ENCODE peak calls at places on chromosomes 13 and 19, in four cellular contexts. B is HL-60; C is T-helper 2 cell treated with Interferon-gamma antibody and Interleukin-4, amounts not matched to agents 5 μg/mL and 100 μg/mL, for 36 hours; A is NCI-H187. Y is an unnamed sample.

GRCh38 chr19:17610384-17610783 is 54.9 kb downstream of the COLGALT1 start:
- DNase-seq in B (peak), C (no peak), A (no peak), Y (no peak)

GRCh38 chr13:52776726-52777125 is 37.1 kb upstream of the CNMD start:
- DNase-seq in B (no peak), C (no peak), A (no peak), Y (no peak)

GRCh38 chr13:26985285-26985878 is 186.2 kb downstream of the USP12 start:
- DNase-seq in B (peak), C (peak), A (peak), Y (no peak)

GRCh38 chr13:98575009-98575866 is 1.7 kb downstream of the STK24 start:
- DNase-seq in B (no peak), C (no peak), A (no peak), Y (peak)

GRCh38 chr13:67278230-67278629 is 48.1 kb upstream of the PCDH9 start:
- DNase-seq in B (no peak), C (no peak), A (no peak), Y (no peak)

GRCh38 chr13:53200498-53201453 is 172.2 kb downstream of the OLFM4 start:
- DNase-seq in B (no peak), C (peak), A (peak), Y (no peak)

GRCh38 chr13:42821437-42821836 is 40.1 kb downstream of the FAM216B start:
- DNase-seq in B (no peak), C (no peak), A (no peak), Y (no peak)

GRCh38 chr13:113810640-113811039 is 51.6 kb downstream of the TMEM255B start:
- DNase-seq in B (no peak), C (no peak), A (no peak), Y (no peak)

GRCh38 chr19:5360003-5360820 is 19.6 kb upstream of the PTPRS start:
- DNase-seq in B (no peak), C (no peak), A (no peak), Y (no peak)

GRCh38 chr19:17522988-17523872 is 11.8 kb downstream of the PGLS start:
- DNase-seq in B (peak), C (peak), A (no peak), Y (no peak)

GRCh38 chr13:48586591-48587103 is 53.8 kb upstream of the RCBTB2 start:
- DNase-seq in B (no peak), C (no peak), A (no peak), Y (no peak)

GRCh38 chr19:868458-869244 is 9.2 kb downstream of the CFD start:
- DNase-seq in B (no peak), C (no peak), A (no peak), Y (no peak)

GRCh38 chr13:51793570-51794273 is 10.2 kb downstream of the DHRS12 start:
- DNase-seq in B (peak), C (peak), A (no peak), Y (no peak)

GRCh38 chr19:22882797-22883196 is 50.7 kb downstream of the ZNF723 start:
- DNase-seq in B (peak), C (no peak), A (no peak), Y (no peak)

GRCh38 chr13:38849316-38849715 is 141.3 kb downstream of the STOML3 start:
- DNase-seq in B (no peak), C (no peak), A (no peak), Y (no peak)

GRCh38 chr13:73473016-73473415 is 414.2 kb downstream of the KLF5 start:
- DNase-seq in B (no peak), C (no peak), A (no peak), Y (no peak)

GRCh38 chr19:48350856-48351255 is 12.9 kb downstream of the TMEM143 start:
- DNase-seq in B (no peak), C (no peak), A (no peak), Y (no peak)

GRCh38 chr19:33640773-33641172 is 19.0 kb downstream of the CHST8 start:
- DNase-seq in B (no peak), C (no peak), A (no peak), Y (no peak)

GRCh38 chr13:101258071-101258470 is 158.2 kb downstream of the NALCN start:
- DNase-seq in B (peak), C (peak), A (peak), Y (peak)

GRCh38 chr13:43684947-43685725 is 101.6 kb downstream of the ENOX1 start:
- DNase-seq in B (no peak), C (no peak), A (no peak), Y (no peak)

GRCh38 chr13:64723735-64724134 is 2506.4 kb downstream of the PCDH9 start:
- DNase-seq in B (no peak), C (no peak), A (no peak), Y (no peak)

Y was measured in DMS79.